ENCODE peak calls at places on chromosomes 4 and X, in eight cellular contexts. G, T, M, O, U, F, E and R are unnamed samples.
A peak's percentile ranks its signal among the peaks of the same experiment; 100 is the strongest.

GRCh38 chr4:66000500-66001117 is 330.3 kb upstream of the EPHA5 start:
- DNase-seq in G (no peak), T (no peak), M (no peak), O (no peak), U (no peak), F (no peak), E (no peak), R (peak; percentile 4)

GRCh38 chr4:154348657-154349056 is 142.9 kb downstream of the DCHS2 start:
- DNase-seq in G (no peak), T (no peak), M (no peak), O (peak; percentile 44), U (no peak), F (no peak), E (no peak), R (no peak)

GRCh38 chrX:17459008-17459407 is 84.0 kb downstream of the NHS start:
- DNase-seq in G (no peak), T (no peak), M (no peak), O (no peak), U (peak; percentile 20), F (no peak), E (peak; percentile 15), R (no peak)

GRCh38 chr4:123398151-123398802 is 1.7 kb downstream of the SPRY1 start:
- DNase-seq in G (peak; percentile 90), T (peak; percentile 84), M (peak; percentile 77), O (peak; percentile 80), U (peak; percentile 92), F (peak; percentile 49), E (peak; percentile 64), R (peak; percentile 60)

GRCh38 chrX:323721-324628 is 5.4 kb upstream of the GTPBP6 start:
- DNase-seq in G (peak; percentile 83), T (peak; percentile 82), M (peak; percentile 88), O (peak; percentile 89), U (peak; percentile 88), F (peak; percentile 43), E (peak; percentile 25), R (peak; percentile 38)

GRCh38 chrX:103640401-103641155 is 11.8 kb downstream of the TCEAL1 start:
- DNase-seq in G (no peak), T (no peak), M (no peak), O (no peak), U (no peak), F (peak; percentile 69), E (no peak), R (no peak)

GRCh38 chrX:21656587-21657317 is 1.4 kb downstream of the KLHL34 start:
- DNase-seq in G (no peak), T (no peak), M (no peak), O (peak; percentile 7), U (no peak), F (no peak), E (no peak), R (no peak)

GRCh38 chr4:66372706-66373105 is 702.4 kb upstream of the EPHA5 start:
- DNase-seq in G (no peak), T (no peak), M (no peak), O (no peak), U (no peak), F (no peak), E (no peak), R (no peak)

GRCh38 chr4:140756292-140757219 is at the start of gene TBC1D9:
- DNase-seq in G (peak; percentile 94), T (peak; percentile 87), M (peak; percentile 87), O (peak; percentile 97), U (peak; percentile 91), F (peak; percentile 84), E (peak; percentile 78), R (peak; percentile 75)

GRCh38 chr4:5110901-5111300 is 59.6 kb downstream of the STK32B start:
- DNase-seq in G (no peak), T (no peak), M (no peak), O (no peak), U (no peak), F (no peak), E (no peak), R (no peak)

GRCh38 chr4:82639947-82640346 is 78.2 kb upstream of the TMEM150C start:
- DNase-seq in G (no peak), T (no peak), M (no peak), O (no peak), U (no peak), F (no peak), E (peak; percentile 29), R (no peak)

GRCh38 chrX:124211312-124211942 is 121.0 kb upstream of the TEX13D start:
- DNase-seq in G (peak; percentile 50), T (no peak), M (no peak), O (peak; percentile 68), U (peak; percentile 37), F (no peak), E (no peak), R (no peak)

GRCh38 chrX:124203311-124203710 is 129.1 kb upstream of the TEX13D start:
- DNase-seq in G (no peak), T (no peak), M (no peak), O (no peak), U (no peak), F (no peak), E (no peak), R (no peak)

GRCh38 chrX:124212622-124213021 is 119.8 kb upstream of the TEX13D start:
- DNase-seq in G (no peak), T (no peak), M (no peak), O (no peak), U (no peak), F (no peak), E (no peak), R (no peak)

GRCh38 chrX:124209792-124210576 is 122.5 kb upstream of the TEX13D start:
- DNase-seq in G (no peak), T (no peak), M (no peak), O (no peak), U (no peak), F (no peak), E (no peak), R (no peak)

DNA sequence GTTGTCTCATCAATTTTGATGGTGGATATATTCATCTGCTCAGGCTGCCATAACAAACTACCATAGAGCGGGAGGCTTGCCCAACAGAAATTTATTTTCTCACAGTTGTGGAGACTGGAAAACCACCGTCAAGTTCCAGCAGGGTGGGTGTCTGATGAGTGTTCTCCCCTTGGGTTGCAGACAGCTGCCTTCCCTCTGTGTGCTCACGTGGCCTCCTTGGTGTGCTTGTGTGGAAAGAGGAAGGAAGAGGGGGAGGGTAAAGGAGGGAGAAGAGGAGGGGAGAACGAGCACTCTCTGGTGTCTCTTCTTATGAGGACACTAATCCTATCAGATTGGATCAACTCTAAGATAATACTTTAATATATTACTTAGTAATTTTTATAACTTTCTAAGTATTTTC is 123.8 kb upstream of the TEX13D start:
- DNase-seq in G (no peak), T (no peak), M (no peak), O (no peak), U (no peak), F (no peak), E (no peak), R (no peak)
- H3K4me1 ChIP-seq in G (no peaks in the 10 kb centered on the region), T (no peaks in the 10 kb centered on the region), M (no peaks in the 10 kb centered on the region), O (no peaks in the 10 kb centered on the region), U (no peaks in the 10 kb centered on the region), F (no peaks in the 10 kb centered on the region), E (no peaks in the 10 kb centered on the region), R (no peaks in the 10 kb centered on the region)

GRCh38 chrX:46628406-46629371 is 55.1 kb downstream of the CHST7 start:
- DNase-seq in G (no peak), T (peak; percentile 51), M (peak; percentile 23), O (no peak), U (no peak), F (no peak), E (peak; percentile 63), R (peak; percentile 39)
- H3K27ac ChIP-seq in G (no peak overlapping the region), T (peak overlapping the region; percentile 68), M (no peak overlapping the region), O (no peak overlapping the region), U (no peak overlapping the region), F (no peak overlapping the region), E (peak overlapping the region; percentile 79), R (peak overlapping the region; percentile 51)

GRCh38 chrX:53441531-53442321 is 7.6 kb upstream of the HSD17B10 start:
- DNase-seq in G (peak; percentile 92), T (peak; percentile 87), M (peak; percentile 90), O (peak; percentile 78), U (peak; percentile 85), F (peak; percentile 45), E (peak; percentile 83), R (peak; percentile 76)

GRCh38 chrX:53440631-53441517 is 6.7 kb upstream of the HSD17B10 start:
- DNase-seq in G (peak; percentile 36), T (peak; percentile 63), M (peak; percentile 71), O (peak; percentile 30), U (peak; percentile 53), F (peak; percentile 40), E (peak; percentile 67), R (peak; percentile 55)

GRCh38 chrX:53438832-53439230 is 4.7 kb upstream of the HSD17B10 start:
- DNase-seq in G (no peak), T (no peak), M (no peak), O (no peak), U (no peak), F (no peak), E (no peak), R (no peak)

GRCh38 chrX:53440101-53440500 is 5.9 kb upstream of the HSD17B10 start:
- DNase-seq in G (no peak), T (no peak), M (no peak), O (no peak), U (no peak), F (no peak), E (no peak), R (no peak)

GRCh38 chrX:53442322-53442631 is 8.1 kb upstream of the HSD17B10 start:
- DNase-seq in G (no peak), T (peak; percentile 36), M (no peak), O (no peak), U (no peak), F (no peak), E (no peak), R (no peak)
- H3K4me3 ChIP-seq in G (peak overlapping the region; percentile 47), T (no peak overlapping the region), M (no peak overlapping the region), O (peak overlapping the region; percentile 63), U (no peak overlapping the region), F (no peak overlapping the region), E (peak overlapping the region; percentile 63), R (no peak overlapping the region)

GRCh38 chr4:158169516-158169915 is 3.3 kb downstream of the GASK1B start:
- DNase-seq in G (no peak), T (no peak), M (no peak), O (no peak), U (no peak), F (no peak), E (no peak), R (no peak)
- H3K4me1 ChIP-seq in G (no peaks in the 10 kb centered on the region), T (peaks cover 31% of the 10 kb centered on the region), M (peaks cover 47% of the 10 kb centered on the region), O (no peaks in the 10 kb centered on the region), U (peaks cover 32% of the 10 kb centered on the region), F (peaks cover 9% of the 10 kb centered on the region), E (peaks cover 94% of the 10 kb centered on the region), R (peaks cover 3% of the 10 kb centered on the region)